ENCODE peak calls at places on chromosomes 16 and 17, in six cellular contexts. D, A, U, O, V and R are unnamed samples.

GRCh38 chr16:74568961-74569631 is 37.8 kb downstream of the GLG1 start:
- DNase-seq in O (no peak), A (no peak), U (no peak), D (no peak), V (no peak), R (no peak)

GRCh38 chr17:74608511-74608910 is 15.0 kb downstream of the CD300E start:
- DNase-seq in O (no peak), A (no peak), V (no peak), D (no peak), U (no peak), R (no peak)

GRCh38 chr17:728911-729310 is 3.5 kb upstream of the TLCD3A start:
- DNase-seq in U (no peak), V (no peak), A (no peak), D (no peak), O (peak; percentile 28), R (no peak)

GRCh38 chr16:3364774-3365427 is 9.2 kb downstream of the OR2C1 start:
- DNase-seq in O (peak; percentile 92), D (peak; percentile 88), V (peak; percentile 73), U (peak; percentile 51), A (no peak), R (peak; percentile 97)

GRCh38 chr17:37360632-37361031 is 15.2 kb upstream of the C17orf78 start:
- DNase-seq in O (no peak), D (no peak), U (no peak), V (no peak), A (no peak), R (no peak)

GRCh38 chr17:82241183-82241925 is 12.5 kb downstream of the SLC16A3 start:
- DNase-seq in D (peak; percentile 97), O (peak; percentile 76), V (no peak), A (no peak), U (no peak), R (peak; percentile 45)

GRCh38 chr17:81696218-81696941 is 6.8 kb upstream of the MRPL12 start:
- DNase-seq in U (no peak), A (no peak), D (no peak), O (no peak), V (no peak), R (no peak)

GRCh38 chr16:22946433-22946832 is 132.5 kb downstream of the HS3ST2 start:
- DNase-seq in O (no peak), A (no peak), U (no peak), D (no peak), V (no peak), R (no peak)

GRCh38 chr16:49618955-49619354 is 237.0 kb downstream of the ZNF423 start:
- DNase-seq in D (no peak), V (no peak), A (no peak), U (no peak), O (no peak), R (no peak)

GRCh38 chr16:80806957-80807356 is 2.6 kb upstream of the CDYL2 start:
- DNase-seq in V (peak; percentile 60), U (no peak), D (no peak), O (peak; percentile 76), A (no peak), R (no peak)

GRCh38 chr17:40499551-40500189 is 1.8 kb downstream of the TNS4 start:
- DNase-seq in D (peak; percentile 96), V (no peak), U (no peak), O (no peak), A (no peak), R (no peak)

GRCh38 chr17:12021604-12022003 is 927 bp downstream of the MAP2K4 start:
- DNase-seq in A (no peak), U (no peak), D (no peak), V (no peak), O (no peak), R (no peak)